ENCODE peak calls at places on chromosome 17, in six cellular contexts. P is lower lobe of right lung; Z is RWPE1; N is left cardiac atrium; H is anterior cingulate cortex; G is activated CD4-positive, alpha-beta T cell treated with anti-CD3 and anti-CD28 coated beads for 48 hours. R is an unnamed sample.

GRCh38 chr17:74960739-74961342 is 11.7 kb downstream of the HID1 start:
- DNase-seq in Z (no peak), N (no peak), H (no peak), P (peak), G (peak), R (no peak)

GRCh38 chr17:83195330-83196087 is 116.1 kb downstream of the METRNL start:
- DNase-seq in Z (peak), N (peak), G (peak), H (peak), P (peak), R (no peak)

GRCh38 chr17:62611308-62611707 is 16.2 kb upstream of the MRC2 start:
- DNase-seq in P (no peak), N (no peak), Z (no peak), H (no peak), G (no peak), R (no peak)

GRCh38 chr17:81049973-81050551 is 15.1 kb downstream of the BAIAP2 start:
- DNase-seq in N (no peak), H (no peak), G (no peak), Z (peak), P (peak), R (no peak)

GRCh38 chr17:30095507-30096244 is 20.9 kb upstream of the NSRP1 start:
- DNase-seq in H (no peak), G (no peak), P (no peak), N (no peak), Z (peak), R (peak)

GRCh38 chr17:43350888-43351361 is 47.9 kb upstream of the ARL4D start:
- DNase-seq in Z (no peak), G (peak), N (no peak), P (no peak), H (no peak), R (no peak)

GRCh38 chr17:80219777-80220708 is at the start of the genes SGSH and SLC26A11:
- DNase-seq in H (peak), N (peak), Z (peak), P (peak), G (peak), R (peak)

GRCh38 chr17:60563743-60564142 is 36.2 kb upstream of the PPM1D start:
- DNase-seq in N (no peak), H (no peak), Z (no peak), G (no peak), P (no peak), R (no peak)

GRCh38 chr17:20922128-20922670 is 120.6 kb downstream of the USP22 start:
- DNase-seq in Z (no peak), G (no peak), P (no peak), H (no peak), N (peak), R (peak)

GRCh38 chr17:1829189-1829578 is 518 bp downstream of the SMYD4 start:
- DNase-seq in P (no peak), Z (peak), N (peak), G (peak), H (no peak), R (no peak)

GRCh38 chr17:68176770-68177169 is 71.1 kb upstream of the AMZ2 start:
- DNase-seq in G (no peak), N (no peak), H (no peak), Z (no peak), P (no peak), R (no peak)